ENCODE peak calls at places on chromosomes 16 and 17, in seven cellular contexts. C is breast epithelium, E is ovary, R is H54, T is endothelial cell of umbilical vein, K is adrenal gland, I is HepG2. L is an unnamed sample.

GRCh38 chr17:7394452-7395191 is at the start of gene PLSCR3:
- DNase-seq in I (peak; percentile 75), T (peak; percentile 92), E (peak; percentile 92), R (peak; percentile 93), K (peak; percentile 91), C (peak; percentile 80), L (peak; percentile 87)

GRCh38 chr17:6536566-6537065 is 19.7 kb downstream of the PITPNM3 start:
- DNase-seq in R (no peak), E (no peak), C (no peak), K (no peak), I (no peak), T (no peak), L (no peak)

GRCh38 chr16:89187337-89188063 is 12.8 kb downstream of the SLC22A31 start:
- DNase-seq in K (no peak), E (no peak), T (no peak), R (no peak), I (no peak), C (no peak), L (no peak)

GRCh38 chr16:81995651-81996050 is 15.6 kb downstream of the SDR42E1 start:
- DNase-seq in K (no peak), R (no peak), C (no peak), T (peak; percentile 77), E (no peak), I (no peak), L (no peak)

GRCh38 chr17:12790806-12791148 is 1.5 kb downstream of the ARHGAP44 start:
- DNase-seq in T (no peak), I (no peak), C (no peak), E (no peak), K (no peak), R (no peak), L (no peak)

GRCh38 chr17:57518587-57519118 is 226.4 kb downstream of the CCDC182 start:
- DNase-seq in T (no peak), C (no peak), K (no peak), E (peak; percentile 37), R (no peak), I (no peak), L (no peak)

GRCh38 chr16:12868788-12869187 is 32.6 kb upstream of the SHISA9 start:
- DNase-seq in C (no peak), T (no peak), E (no peak), R (no peak), I (no peak), K (no peak), L (no peak)

GRCh38 chr17:61368832-61369468 is 30.7 kb upstream of the TBX2 start:
- DNase-seq in T (no peak), K (no peak), E (no peak), C (no peak), I (no peak), R (no peak), L (no peak)

GRCh38 chr17:7557825-7558543 is 566 bp upstream of the TNFSF13 start:
- DNase-seq in T (peak; percentile 89), I (peak; percentile 52), C (peak; percentile 98), K (peak; percentile 93), R (peak; percentile 71), E (peak; percentile 91), L (peak; percentile 81)

GRCh38 chr16:71666928-71667707 is 41.1 kb downstream of the MARVELD3 start:
- DNase-seq in T (no peak), E (no peak), R (no peak), C (no peak), K (peak; percentile 16), I (peak; percentile 91), L (no peak)

GRCh38 chr16:2032285-2033056 is 5.8 kb downstream of the NHERF2 start:
- DNase-seq in T (no peak), I (no peak), R (no peak), K (peak; percentile 52), E (no peak), C (no peak), L (no peak)

GRCh38 chr17:28357061-28357900 is at the start of gene POLDIP2:
- DNase-seq in K (peak; percentile 95), R (peak; percentile 75), E (peak; percentile 96), T (peak; percentile 95), I (peak; percentile 87), C (peak; percentile 94), L (peak; percentile 94)

GRCh38 chr17:15350777-15351486 is 9.5 kb upstream of the TEKT3 start:
- DNase-seq in K (no peak), R (no peak), C (no peak), T (no peak), I (no peak), E (no peak), L (no peak)

GRCh38 chr17:45834471-45835396 is 9.9 kb upstream of the SPPL2C start:
- DNase-seq in T (no peak), I (no peak), C (no peak), E (no peak), R (peak; percentile 63), K (no peak), L (no peak)

GRCh38 chr17:78808106-78808635 is 26.1 kb upstream of the CYTH1 start:
- DNase-seq in K (no peak), T (no peak), E (no peak), C (no peak), I (no peak), R (no peak), L (no peak)

GRCh38 chr16:3945751-3946603 is 65.5 kb upstream of the CREBBP start:
- DNase-seq in K (peak; percentile 43), E (peak; percentile 60), T (peak; percentile 82), I (peak; percentile 20), R (peak; percentile 79), C (peak; percentile 76), L (peak; percentile 68)

GRCh38 chr17:66975614-66976378 is 11.3 kb downstream of the CACNG4 start:
- DNase-seq in E (no peak), T (no peak), R (no peak), I (peak; percentile 55), K (no peak), C (peak; percentile 55), L (no peak)

GRCh38 chr16:4463522-4464163 is 10.8 kb downstream of the NMRAL1 start:
- DNase-seq in E (no peak), R (peak; percentile 35), C (no peak), T (no peak), I (no peak), K (peak; percentile 41), L (no peak)

GRCh38 chr16:1335211-1335971 is 1.9 kb downstream of the BAIAP3 start:
- DNase-seq in E (no peak), K (no peak), T (no peak), R (no peak), I (no peak), C (no peak), L (no peak)

GRCh38 chr16:89958068-89958467 is 9.5 kb downstream of the DEF8 start:
- DNase-seq in K (peak; percentile 42), T (peak; percentile 43), C (no peak), E (no peak), R (peak; percentile 85), I (peak; percentile 54), L (peak; percentile 79)

GRCh38 chr16:23424292-23424958 is 28.6 kb downstream of the COG7 start:
- DNase-seq in E (peak; percentile 50), T (peak; percentile 31), R (no peak), K (no peak), C (peak; percentile 90), I (no peak), L (no peak)

GRCh38 chr16:56450901-56451752 is at the start of the genes NUDT21 and OGFOD1:
- DNase-seq in I (peak; percentile 99), T (peak; percentile 98), K (peak; percentile 97), E (peak; percentile 93), C (peak; percentile 96), R (peak; percentile 95), L (peak; percentile 99)

GRCh38 chr16:56451753-56452689 is 667 bp downstream of the OGFOD1 start:
- DNase-seq in I (peak; percentile 75), E (no peak), K (peak; percentile 81), R (peak; percentile 14), T (peak; percentile 54), C (no peak), L (peak; percentile 21)

GRCh38 chr16:56448005-56448404 is 3.1 kb downstream of the NUDT21 start:
- DNase-seq in C (no peak), R (no peak), K (no peak), I (no peak), T (no peak), E (no peak), L (no peak)

GRCh38 chr16:56450275-56450889 is 750 bp downstream of the NUDT21 start:
- DNase-seq in R (no peak), I (no peak), T (peak; percentile 42), K (no peak), C (no peak), E (no peak), L (no peak)
- TF ChIP-seq POLR2A in R (no peak), I (no peak), T (no peak), K (no peak), C (no peak), E (no peak), L (no peak)

DNA sequence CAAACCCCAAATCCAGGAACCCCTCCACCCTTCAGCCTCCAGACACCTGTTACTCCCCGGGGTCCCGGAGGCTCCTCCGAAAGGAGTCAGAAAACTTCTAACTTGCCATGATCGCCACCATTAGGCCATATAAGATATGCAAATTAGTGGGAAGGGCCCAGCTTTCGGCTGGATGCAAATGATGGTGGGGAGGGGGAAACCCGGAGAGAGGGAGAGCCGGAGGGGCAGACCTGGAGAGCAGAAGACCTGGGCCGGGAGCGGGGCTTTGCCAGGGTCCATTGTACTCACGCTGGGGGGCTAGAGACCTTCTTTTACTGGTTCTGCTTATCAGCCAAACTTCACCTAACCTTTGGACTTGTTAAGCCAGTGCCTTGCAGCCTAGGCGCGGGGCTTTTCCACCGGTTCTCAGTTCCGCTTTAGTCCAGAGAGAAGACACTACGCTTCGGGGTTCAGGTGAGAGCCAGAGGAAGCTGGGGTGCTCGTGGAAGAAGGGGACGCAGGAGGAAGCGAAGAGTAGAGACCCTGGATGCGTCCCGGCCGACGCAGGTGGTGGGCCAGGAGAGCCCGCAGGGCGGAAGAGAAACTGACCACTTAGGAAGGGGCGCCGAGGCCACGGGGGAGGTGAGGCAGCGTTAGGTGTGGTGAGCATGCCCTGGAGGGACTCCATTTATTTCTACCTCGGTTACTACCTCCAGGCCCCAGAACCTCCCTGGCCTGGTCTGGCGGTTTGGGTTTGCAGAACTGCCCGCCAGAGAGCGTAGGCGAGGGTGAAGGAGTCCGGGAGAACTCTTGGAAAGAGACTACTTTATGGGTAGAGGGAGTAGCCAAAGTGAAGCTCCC is at the start of gene HNF1B:
- DNase-seq in I (peak; percentile 63), E (no peak), R (no peak), K (no peak), C (no peak), T (no peak), L (no peak)
- TF ChIP-seq POLR2A in I (peak; percentile 58), E (no peak), R (no peak), K (no peak), C (no peak), T (no peak), L (no peak)

GRCh38 chr16:31135535-31136286 is at the start of gene PRSS8:
- DNase-seq in C (peak; percentile 90), K (no peak), I (no peak), R (no peak), T (no peak), E (no peak), L (no peak)
- TF ChIP-seq POLR2A in C (peak; percentile 55), K (no peak), I (peak; percentile 68), R (no peak), T (no peak), E (no peak), L (no peak)

GRCh38 chr16:10942352-10943297 is at the start of gene DEXI:
- DNase-seq in I (peak; percentile 92), C (peak; percentile 91), K (peak; percentile 95), T (peak; percentile 91), E (peak; percentile 98), R (peak; percentile 96), L (peak; percentile 95)
- TF ChIP-seq POLR2A in I (peak; percentile 88), C (no peak), K (peak; percentile 79), T (no peak), E (peak; percentile 31), R (peak; percentile 76), L (peak; percentile 50)

L was measured in testis.